ENCODE peak calls at places on chromosomes 12 and 14, in eight cellular contexts. P is T1000; A is fibroblast of villous mesenchyme; O is NCI-H1092; G is naive thymus-derived CD8-positive, alpha-beta T cell; U is HT-29; H is GM13976; T is amniotic epithelial cell. M is an unnamed sample.

GRCh38 chr12:93616584-93617101 is 44.2 kb downstream of the SOCS2 start:
- DNase-seq in P (no peak), A (peak), O (no peak), G (no peak), U (no peak), H (no peak), T (peak), M (no peak)

GRCh38 chr12:31005944-31006361 is 67.7 kb upstream of the DDX11 start:
- DNase-seq in P (peak), A (peak), O (no peak), G (no peak), U (peak), H (no peak), T (peak), M (no peak)

GRCh38 chr12:39490500-39491276 is 47.8 kb upstream of the KIF21A start:
- DNase-seq in P (no peak), A (no peak), O (no peak), G (no peak), U (no peak), H (no peak), T (peak), M (no peak)

GRCh38 chr14:104973215-104974145 is 4.7 kb downstream of the AHNAK2 start:
- DNase-seq in P (peak), A (peak), O (no peak), G (no peak), U (peak), H (no peak), T (peak), M (peak)

GRCh38 chr12:71599213-71599612 is 64.4 kb downstream of the ZFC3H1 start:
- DNase-seq in P (no peak), A (no peak), O (no peak), G (no peak), U (no peak), H (no peak), T (no peak), M (peak)

GRCh38 chr14:61561657-61562276 is 133.5 kb upstream of the HIF1A start:
- DNase-seq in P (peak), A (peak), O (no peak), G (no peak), U (peak), H (no peak), T (peak), M (peak)

GRCh38 chr14:59406454-59407245 is 58.5 kb downstream of the GPR135 start:
- DNase-seq in P (no peak), A (peak), O (no peak), G (no peak), U (no peak), H (no peak), T (peak), M (no peak)

GRCh38 chr12:13387074-13387473 is 190.5 kb downstream of the EMP1 start:
- DNase-seq in P (no peak), A (no peak), O (no peak), G (no peak), U (peak), H (no peak), T (no peak), M (no peak)

GRCh38 chr14:89848165-89848564 is 106.4 kb downstream of the EFCAB11 start:
- DNase-seq in P (no peak), A (no peak), O (no peak), G (no peak), U (no peak), H (no peak), T (no peak), M (peak)

GRCh38 chr12:45433441-45433868 is 217.6 kb downstream of the ANO6 start:
- DNase-seq in P (no peak), A (no peak), O (no peak), G (no peak), U (no peak), H (no peak), T (no peak), M (no peak)

GRCh38 chr14:99971929-99972747 is 93.1 kb upstream of the EVL start:
- DNase-seq in P (no peak), A (no peak), O (peak), G (peak), U (no peak), H (peak), T (no peak), M (peak)